ENCODE peak calls at places on chromosomes 5 and 9, in ten cellular contexts. L is prostate gland, B is cardiac muscle cell, I is lower lobe of right lung, J is pancreas, N is ovary, Z is heart left ventricle, U is upper lobe of right lung, V is right atrium auricular region, D is mesenchymal stem cell. F is an unnamed sample. For H3K27me3 and H3K36me3, the result is how much of the 10 kb centered on the place peaks cover.

GRCh38 chr5:65100846-65101678 is 332.3 kb downstream of the CWC27 start:
- DNase-seq in Z (peak), N (peak), U (peak), D (peak), V (peak), L (peak), B (peak), I (peak), J (peak), F (peak)

GRCh38 chr5:103245773-103246172 is 12.8 kb upstream of the MACIR start:
- DNase-seq in I (no peak), D (no peak), V (no peak), U (no peak), L (no peak), B (no peak), Z (no peak), J (no peak), N (no peak), F (no peak)

GRCh38 chr5:79806741-79807140 is 117.1 kb downstream of the CMYA5 start:
- DNase-seq in V (no peak), U (no peak), B (peak), Z (no peak), L (no peak), J (no peak), I (no peak), D (peak), N (no peak), F (no peak)

GRCh38 chr5:113162770-113163169 is 186.2 kb downstream of the DCP2 start:
- DNase-seq in L (no peak), B (no peak), J (no peak), D (peak), U (no peak), I (no peak), N (no peak), Z (no peak), V (no peak), F (no peak)

GRCh38 chr5:56018860-56019259 is 24.1 kb upstream of the IL6ST start:
- DNase-seq in N (no peak), V (no peak), B (no peak), I (no peak), U (no peak), J (no peak), D (no peak), Z (no peak), L (no peak), F (no peak)

GRCh38 chr5:577800-578199 is 34.3 kb upstream of the CEP72 start:
- DNase-seq in J (no peak), L (no peak), N (no peak), B (no peak), Z (no peak), I (no peak), U (no peak), D (no peak), V (no peak), F (no peak)

GRCh38 chr5:168433982-168434381 is 52.3 kb upstream of the RARS1 start:
- DNase-seq in V (no peak), N (no peak), J (no peak), B (no peak), U (no peak), L (no peak), I (no peak), Z (no peak), D (no peak), F (no peak)

GRCh38 chr5:153551537-153552079 is 61.1 kb downstream of the GRIA1 start:
- DNase-seq in V (no peak), J (no peak), B (no peak), U (no peak), Z (no peak), I (no peak), N (no peak), L (no peak), D (peak), F (peak)

GRCh38 chr9:81397735-81398381 is 291.5 kb downstream of the TLE1 start:
- DNase-seq in Z (no peak), U (no peak), J (no peak), N (no peak), B (no peak), V (no peak), D (peak), I (no peak), L (no peak), F (no peak)

GRCh38 chr5:4230905-4231561 is 635.4 kb downstream of the IRX1 start:
- DNase-seq in U (no peak), L (no peak), B (no peak), Z (no peak), D (no peak), J (no peak), N (no peak), I (no peak), V (no peak), F (no peak)

GRCh38 chr5:134275822-134276221 is 49.9 kb upstream of the PPP2CA start:
- DNase-seq in D (peak), L (no peak), N (no peak), B (no peak), Z (no peak), I (no peak), J (no peak), V (no peak), U (no peak), F (no peak)

GRCh38 chr5:56564451-56565223 is 250.7 kb upstream of the MAP3K1 start:
- DNase-seq in Z (no peak), L (no peak), J (no peak), U (no peak), V (no peak), D (peak), N (no peak), I (no peak), B (no peak), F (no peak)

GRCh38 chr9:571066-571465 is 270.4 kb upstream of the DMRT1 start:
- DNase-seq in N (no peak), B (no peak), I (no peak), Z (no peak), U (no peak), J (peak), D (no peak), V (no peak), L (peak), F (no peak)

GRCh38 chr9:114007991-114008666 is 70.0 kb downstream of the AMBP start:
- DNase-seq in B (no peak), Z (no peak), V (peak), L (no peak), N (no peak), U (peak), D (no peak), I (peak), J (peak), F (no peak)

GRCh38 chr5:158276692-158277091 is 417.7 kb upstream of the CLINT1 start:
- DNase-seq in I (no peak), J (no peak), N (no peak), Z (no peak), U (no peak), D (no peak), L (no peak), V (no peak), B (no peak), F (no peak)

GRCh38 chr9:129981180-129981907 is 61.6 kb downstream of the FNBP1 start:
- DNase-seq in Z (peak), B (no peak), J (no peak), V (peak), I (peak), D (peak), L (no peak), N (no peak), U (no peak), F (no peak)

GRCh38 chr9:112112519-112112918 is 62.6 kb downstream of the SUSD1 start:
- DNase-seq in N (no peak), L (no peak), D (peak), Z (no peak), U (no peak), V (no peak), J (no peak), I (no peak), B (no peak), F (peak)

GRCh38 chr9:31388660-31389059 is 995.8 kb upstream of the ACO1 start:
- DNase-seq in V (no peak), L (no peak), U (no peak), N (no peak), J (no peak), B (no peak), Z (no peak), I (no peak), D (no peak), F (peak)

GRCh38 chr5:154702477-154702876 is 52.7 kb upstream of the LARP1 start:
- DNase-seq in U (no peak), N (no peak), L (no peak), I (no peak), V (no peak), B (no peak), D (no peak), J (no peak), Z (no peak), F (no peak)

GRCh38 chr5:52757991-52758390 is 29.7 kb upstream of the ITGA1 start:
- DNase-seq in B (no peak), V (no peak), L (no peak), N (no peak), U (no peak), D (no peak), J (no peak), I (no peak), Z (no peak), F (no peak)

GRCh38 chr9:136784249-136784996 is 6.7 kb upstream of the TMEM141 start:
- DNase-seq in N (no peak), B (peak), L (no peak), D (peak), I (no peak), J (no peak), U (no peak), V (no peak), Z (no peak), F (no peak)

GRCh38 chr5:14325369-14325768 is 182.2 kb downstream of the TRIO start:
- DNase-seq in Z (no peak), U (no peak), D (no peak), B (no peak), J (no peak), L (no peak), I (no peak), N (no peak), V (no peak), F (no peak)

GRCh38 chr9:101369286-101369685 is 15.5 kb downstream of the BAAT start:
- DNase-seq in Z (no peak), B (no peak), U (no peak), V (no peak), J (no peak), I (no peak), L (no peak), D (no peak), N (no peak), F (no peak)

GRCh38 chr5:96851312-96852062 is 24.8 kb upstream of the ERAP2 start:
- DNase-seq in B (no peak), L (no peak), D (no peak), I (no peak), U (no peak), Z (no peak), V (no peak), J (no peak), N (no peak), F (no peak)

GRCh38 chr5:55484531-55484930 is 50.2 kb downstream of the PLPP1 start:
- DNase-seq in D (no peak), I (no peak), V (no peak), B (no peak), L (no peak), J (no peak), U (no peak), N (no peak), Z (no peak), F (no peak)

GRCh38 chr9:99565203-99565602 is 256.5 kb upstream of the NR4A3 start:
- DNase-seq in V (no peak), Z (peak), J (no peak), D (no peak), I (no peak), L (no peak), B (no peak), N (no peak), U (no peak), F (no peak)

DNA sequence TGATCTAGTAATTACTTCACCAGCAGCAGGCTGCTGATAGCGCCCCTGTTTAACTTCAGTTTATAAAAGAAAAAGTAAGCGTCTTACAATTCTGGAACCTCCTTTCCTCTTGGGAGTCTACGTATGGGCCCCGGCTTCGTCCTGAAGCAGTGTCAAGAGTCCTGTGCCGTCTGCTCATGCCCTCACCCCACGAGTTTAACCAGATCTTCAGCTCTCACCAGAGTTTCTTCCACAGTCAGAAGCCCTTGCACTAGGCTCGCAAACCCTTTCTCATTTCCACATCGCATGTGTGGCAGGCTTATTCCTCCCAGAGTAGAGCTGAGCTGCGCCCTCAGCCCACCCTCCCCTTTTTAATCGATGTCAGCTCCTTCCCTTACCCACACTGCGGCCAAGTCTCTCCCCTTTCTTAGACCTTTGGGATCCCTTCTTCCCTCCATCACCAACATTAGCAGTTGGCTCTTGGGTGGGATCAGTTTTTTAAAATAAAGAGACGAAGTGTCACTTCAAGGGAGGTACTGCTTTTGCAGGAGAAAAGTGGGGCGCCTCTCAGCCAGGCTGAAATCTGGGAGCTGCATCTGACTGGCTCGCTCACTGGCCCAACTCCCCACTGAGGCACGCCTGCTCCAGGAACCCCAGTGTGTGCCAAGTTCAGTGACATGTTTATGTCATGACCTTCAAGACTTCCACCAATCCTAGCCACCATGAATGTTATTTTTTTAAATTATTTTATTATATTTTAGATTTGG is 130.3 kb downstream of the MVB12B start:
- DNase-seq in N (no peak), J (no peak), I (no peak), B (no peak), D (no peak), L (no peak), Z (no peak), V (no peak), U (no peak), F (no peak)
- H3K4me3 ChIP-seq in N (no peak), J (no peak), I (no peak), B (no peak), D (peak), L (no peak), Z (no peak), V (no peak), U (no peak), F (no peak)

DNA sequence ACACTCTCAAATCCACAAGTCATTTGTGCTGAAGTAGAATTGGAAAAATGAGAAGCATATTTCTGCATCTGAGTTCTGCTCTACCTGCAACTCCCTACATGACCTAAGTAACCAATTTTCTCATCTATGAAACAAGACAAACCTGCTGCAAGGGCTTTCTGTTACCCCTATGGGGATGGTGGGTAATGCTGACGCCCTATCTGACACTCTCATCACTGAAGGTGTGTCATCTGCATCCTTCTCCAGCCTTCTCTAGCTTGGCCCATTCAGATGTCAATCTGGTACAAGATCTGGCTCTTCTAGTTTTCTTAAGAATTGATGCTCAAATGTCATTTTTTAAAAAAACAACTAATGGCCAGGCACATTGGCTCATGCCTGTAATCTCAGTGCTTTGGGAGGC is 73.8 kb downstream of the RFX3 start:
- DNase-seq in D (no peak), U (no peak), B (no peak), Z (no peak), V (no peak), J (no peak), N (no peak), I (no peak), L (no peak), F (no peak)
- H3K27me3 ChIP-seq in D (under half), U (under half), B (under half), Z (under half), V (under half), J (under half), N (under half), I (under half), L (under half), F (under half)

GRCh38 chr5:1701884-1702283 is 97.8 kb downstream of the MRPL36 start:
- DNase-seq in V (no peak), U (no peak), B (no peak), D (no peak), L (no peak), Z (no peak), N (no peak), I (no peak), J (no peak), F (no peak)
- H3K36me3 ChIP-seq in V (under half), U (under half), B (under half), D (under half), L (under half), Z (under half), N (under half), I (under half), J (under half), F (under half)

GRCh38 chr5:177431317-177432142 is 5.1 kb downstream of the GRK6 start:
- DNase-seq in V (no peak), N (no peak), L (no peak), B (no peak), J (no peak), I (peak), Z (peak), D (no peak), U (peak), F (no peak)
- H3K4me3 ChIP-seq in V (no peak), N (no peak), L (no peak), B (no peak), J (no peak), I (peak), Z (no peak), D (no peak), U (no peak), F (no peak)

DNA sequence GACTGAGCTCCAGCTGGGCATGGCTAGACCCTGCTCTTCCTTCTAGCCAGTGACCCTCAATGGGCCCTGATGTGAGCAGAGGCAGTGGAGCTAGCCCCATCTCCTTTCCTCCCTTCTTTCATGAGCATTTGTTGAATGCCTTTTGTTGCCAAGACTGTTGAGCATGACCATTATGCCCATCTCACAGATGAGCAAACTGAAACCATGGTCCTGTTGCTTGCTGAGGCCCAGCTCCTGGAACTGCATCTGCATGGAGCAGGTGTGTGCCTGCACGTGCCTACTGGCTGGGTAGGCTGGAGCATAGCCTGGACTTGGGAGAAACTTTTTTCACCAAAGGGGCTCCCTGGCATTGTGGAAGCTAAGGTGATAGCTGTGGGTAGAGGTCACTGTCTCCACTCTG is 3.0 kb upstream of the WNK2 start:
- DNase-seq in D (no peak), U (no peak), J (no peak), B (no peak), V (no peak), I (no peak), Z (no peak), L (no peak), N (no peak), F (no peak)
- H3K27me3 ChIP-seq in D (half or more), U (under half), J (under half), B (under half), V (under half), I (under half), Z (under half), L (under half), N (under half), F (under half)

GRCh38 chr5:176381423-176381822 is 7.0 kb downstream of the NOP16 start:
- DNase-seq in J (no peak), B (no peak), I (no peak), N (no peak), Z (peak), V (no peak), D (no peak), L (no peak), U (no peak), F (no peak)
- H3K36me3 ChIP-seq in J (under half), B (under half), I (under half), N (under half), Z (under half), V (under half), D (under half), L (under half), U (under half), F (half or more)

DNA sequence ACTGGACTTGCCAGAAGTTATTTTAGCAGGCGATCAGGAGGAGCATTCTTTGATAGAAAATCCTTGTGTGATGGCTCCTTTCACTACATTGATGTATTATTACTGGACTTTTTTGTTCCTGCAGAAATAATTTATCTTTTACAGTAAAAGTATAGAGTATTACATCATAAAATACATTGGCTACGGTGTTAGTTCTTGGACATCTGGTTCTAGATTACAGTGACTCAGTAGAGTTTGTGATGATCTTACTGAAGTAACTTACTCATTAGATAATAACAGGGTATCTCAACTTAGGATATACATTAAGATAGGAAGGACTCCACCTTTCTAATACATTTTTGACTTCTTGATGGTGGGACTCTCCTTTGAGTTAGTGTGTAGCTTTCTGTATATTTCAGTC is 59.0 kb downstream of the ZNF462 start:
- DNase-seq in L (no peak), N (no peak), J (no peak), Z (no peak), I (no peak), V (no peak), D (peak), U (no peak), B (no peak), F (no peak)
- H3K4me3 ChIP-seq in L (no peak), N (no peak), J (no peak), Z (peak), I (no peak), V (peak), D (peak), U (no peak), B (no peak), F (no peak)

DNA sequence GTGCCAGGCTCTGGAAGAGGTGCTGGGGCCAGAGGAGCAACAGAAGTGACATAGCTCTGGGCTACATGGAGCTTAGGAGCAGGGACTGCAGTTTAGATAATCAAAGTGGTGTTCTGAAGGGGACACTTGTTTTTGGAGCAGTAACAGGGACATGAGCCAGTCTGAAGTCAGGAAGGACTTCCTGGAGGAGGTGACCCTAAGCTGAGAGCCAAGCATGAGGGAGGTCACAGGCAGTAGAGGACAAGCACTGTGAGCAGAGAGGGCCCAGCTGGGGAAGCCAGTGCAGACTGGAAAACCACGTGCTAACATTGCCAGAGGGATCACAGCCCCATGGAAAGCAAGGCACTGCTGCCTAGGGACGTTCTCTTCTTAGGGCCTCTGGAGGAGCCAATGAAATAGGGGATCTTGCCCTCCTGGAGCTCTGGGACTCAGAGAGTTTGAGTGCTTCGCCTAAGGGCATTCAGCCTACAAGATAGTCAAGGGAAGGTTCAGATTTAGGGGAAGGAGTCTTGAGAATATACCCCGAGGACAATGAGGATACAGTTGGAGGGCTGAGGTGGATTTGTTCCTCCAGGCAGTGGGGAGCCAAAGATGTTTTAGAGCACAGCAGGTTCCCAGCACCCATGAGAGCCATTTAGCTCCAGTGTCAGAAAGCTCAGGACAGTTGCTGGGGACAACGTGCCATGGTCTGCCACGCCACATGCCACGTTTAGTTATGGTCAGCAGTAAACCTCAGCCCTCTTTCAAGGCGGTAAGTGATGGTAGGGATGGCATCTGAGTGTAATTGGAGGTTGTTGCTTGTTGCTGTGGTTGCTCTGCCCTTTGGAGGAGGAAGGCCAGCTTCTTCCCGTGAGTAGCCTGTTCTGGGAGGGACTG is 40.5 kb upstream of the SH3PXD2B start:
- DNase-seq in N (peak), L (no peak), U (no peak), J (no peak), D (no peak), Z (no peak), B (no peak), I (no peak), V (peak), F (no peak)
- H3K27me3 ChIP-seq in N (under half), L (under half), U (under half), J (under half), D (under half), Z (under half), B (under half), I (under half), V (under half), F (under half)

F was measured in MG63.